ENCODE peak calls at places on chromosomes 6 and 20, in nine cellular contexts. T, Q, H, W, U, Y, D, Z and F are unnamed samples.

GRCh38 chr20:39271205-39271604 is 309.1 kb downstream of the DHX35 start:
- DNase-seq in T (peak), Q (peak), H (no peak), W (no peak), U (no peak), Y (no peak), D (no peak), Z (peak), F (no peak)

GRCh38 chr6:160221423-160221822 is 37.2 kb downstream of the SLC22A2 start:
- DNase-seq in T (no peak), Q (peak), H (no peak), W (no peak), U (no peak), Y (no peak), D (no peak), Z (peak), F (peak)

GRCh38 chr20:19969507-19970255 is 47.5 kb upstream of the NAA20 start:
- DNase-seq in T (no peak), Q (no peak), H (no peak), W (no peak), U (no peak), Y (no peak), D (no peak), Z (no peak), F (no peak)

GRCh38 chr6:169008641-169009040 is 245.0 kb downstream of the THBS2 start:
- DNase-seq in T (no peak), Q (peak), H (no peak), W (no peak), U (no peak), Y (no peak), D (no peak), Z (no peak), F (peak)

GRCh38 chr6:68572525-68572924 is 62.6 kb upstream of the ADGRB3 start:
- DNase-seq in T (no peak), Q (peak), H (no peak), W (no peak), U (no peak), Y (no peak), D (peak), Z (peak), F (peak)

GRCh38 chr6:36957773-36958271 is 3.3 kb downstream of the PI16 start:
- DNase-seq in T (peak), Q (no peak), H (no peak), W (no peak), U (peak), Y (peak), D (no peak), Z (no peak), F (no peak)

GRCh38 chr6:340991-341827 is 48.9 kb downstream of the DUSP22 start:
- DNase-seq in T (peak), Q (no peak), H (no peak), W (no peak), U (peak), Y (no peak), D (no peak), Z (no peak), F (peak)

GRCh38 chr6:147287869-147288271 is 83.7 kb downstream of the STXBP5 start:
- DNase-seq in T (no peak), Q (no peak), H (no peak), W (no peak), U (no peak), Y (peak), D (peak), Z (peak), F (peak)

GRCh38 chr20:59063358-59064213 is 21.0 kb upstream of the PRELID3B start:
- DNase-seq in T (peak), Q (no peak), H (no peak), W (peak), U (no peak), Y (no peak), D (peak), Z (peak), F (peak)

GRCh38 chr20:37901667-37902503 is 1.0 kb upstream of the VSTM2L start:
- DNase-seq in T (peak), Q (peak), H (peak), W (peak), U (no peak), Y (no peak), D (peak), Z (peak), F (peak)

GRCh38 chr20:37904008-37904675 is 1.2 kb downstream of the VSTM2L start:
- DNase-seq in T (no peak), Q (no peak), H (no peak), W (no peak), U (no peak), Y (no peak), D (no peak), Z (no peak), F (no peak)

GRCh38 chr20:37902504-37903313 is at the start of gene VSTM2L:
- DNase-seq in T (peak), Q (peak), H (peak), W (peak), U (no peak), Y (peak), D (peak), Z (peak), F (peak)

GRCh38 chr20:37904845-37905244 is 1.9 kb downstream of the VSTM2L start:
- DNase-seq in T (no peak), Q (no peak), H (no peak), W (no peak), U (no peak), Y (no peak), D (no peak), Z (no peak), F (no peak)

GRCh38 chr20:37903317-37904007 is 535 bp downstream of the VSTM2L start:
- DNase-seq in T (no peak), Q (peak), H (no peak), W (no peak), U (no peak), Y (no peak), D (no peak), Z (no peak), F (no peak)
- TF ChIP-seq CTCF in T (no peak), Q (peak), H (no peak), W (peak), U (no peak), Y (no peak), D (peak), Z (peak), F (no peak)

GRCh38 chr6:115896538-115897129 is 164.1 kb downstream of the FRK start:
- DNase-seq in T (no peak), Q (peak), H (no peak), W (no peak), U (no peak), Y (no peak), D (peak), Z (peak), F (peak)
- H3K4me3 ChIP-seq in T (no peak), Q (no peak), H (no peak), W (no peak), U (no peak), Y (no peak), D (no peak), Z (no peak), F (no peak)

GRCh38 chr6:26086214-26086613 is 1.0 kb upstream of the HFE start:
- DNase-seq in T (no peak), Q (no peak), H (no peak), W (no peak), U (no peak), Y (no peak), D (no peak), Z (no peak), F (no peak)

GRCh38 chr6:26092443-26092842 is 5.2 kb downstream of the HFE start:
- DNase-seq in T (no peak), Q (no peak), H (no peak), W (no peak), U (no peak), Y (no peak), D (no peak), Z (no peak), F (no peak)

GRCh38 chr6:26088344-26088743 is 1.1 kb downstream of the HFE start:
- DNase-seq in T (no peak), Q (no peak), H (no peak), W (no peak), U (no peak), Y (no peak), D (peak), Z (no peak), F (peak)

GRCh38 chr6:26089272-26089671 is 2.0 kb downstream of the HFE start:
- DNase-seq in T (no peak), Q (no peak), H (no peak), W (no peak), U (no peak), Y (no peak), D (no peak), Z (no peak), F (no peak)

DNA sequence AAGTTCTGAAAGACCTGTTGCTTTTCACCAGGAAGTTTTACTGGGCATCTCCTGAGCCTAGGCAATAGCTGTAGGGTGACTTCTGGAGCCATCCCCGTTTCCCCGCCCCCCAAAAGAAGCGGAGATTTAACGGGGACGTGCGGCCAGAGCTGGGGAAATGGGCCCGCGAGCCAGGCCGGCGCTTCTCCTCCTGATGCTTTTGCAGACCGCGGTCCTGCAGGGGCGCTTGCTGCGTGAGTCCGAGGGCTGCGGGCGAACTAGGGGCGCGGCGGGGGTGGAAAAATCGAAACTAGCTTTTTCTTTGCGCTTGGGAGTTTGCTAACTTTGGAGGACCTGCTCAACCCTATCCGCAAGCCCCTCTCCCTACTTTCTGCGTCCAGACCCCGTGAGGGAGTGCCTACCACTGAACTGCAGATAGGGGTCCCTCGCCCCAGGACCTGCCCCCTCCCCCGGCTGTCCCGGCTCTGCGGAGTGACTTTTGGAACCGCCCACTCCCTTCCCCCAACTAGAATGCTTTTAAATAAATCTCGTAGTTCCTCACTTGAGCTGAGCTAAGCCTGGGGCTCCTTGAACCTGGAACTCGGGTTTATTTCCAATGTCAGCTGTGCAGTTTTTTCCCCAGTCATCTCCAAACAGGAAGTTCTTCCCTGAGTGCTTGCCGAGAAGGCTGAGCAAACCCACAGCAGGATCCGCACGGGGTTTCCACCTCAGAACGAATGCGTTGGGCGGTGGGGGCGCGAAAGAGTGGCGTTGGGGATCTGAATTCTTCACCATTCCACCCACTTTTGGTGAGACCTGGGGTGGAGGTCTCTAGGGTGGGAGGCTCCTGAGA is at the start of gene HFE:
- DNase-seq in T (peak), Q (peak), H (peak), W (no peak), U (peak), Y (peak), D (peak), Z (peak), F (peak)
- TF ChIP-seq CTCF in T (no peak), Q (no peak), H (no peak), W (peak), U (no peak), Y (no peak), D (no peak), Z (no peak), F (no peak)

GRCh38 chr6:3825851-3826581 is 23.2 kb upstream of the FAM50B start:
- DNase-seq in T (peak), Q (no peak), H (peak), W (peak), U (peak), Y (peak), D (peak), Z (peak), F (peak)
- H3K4me3 ChIP-seq in T (no peak), Q (no peak), H (peak), W (no peak), U (peak), Y (no peak), D (peak), Z (no peak), F (peak)

GRCh38 chr20:62364911-62365736 is 2.0 kb downstream of the LAMA5 start:
- DNase-seq in T (peak), Q (no peak), H (peak), W (no peak), U (peak), Y (peak), D (no peak), Z (peak), F (no peak)

GRCh38 chr20:62363920-62364851 is 2.9 kb downstream of the LAMA5 start:
- DNase-seq in T (no peak), Q (peak), H (no peak), W (no peak), U (peak), Y (peak), D (no peak), Z (peak), F (no peak)

GRCh38 chr20:62361799-62362589 is 5.1 kb downstream of the LAMA5 start:
- DNase-seq in T (no peak), Q (peak), H (no peak), W (no peak), U (peak), Y (peak), D (no peak), Z (peak), F (no peak)

GRCh38 chr20:62362590-62362940 is 4.5 kb downstream of the LAMA5 start:
- DNase-seq in T (no peak), Q (no peak), H (no peak), W (no peak), U (no peak), Y (no peak), D (no peak), Z (peak), F (no peak)

GRCh38 chr20:62362991-62363919 is 3.9 kb downstream of the LAMA5 start:
- DNase-seq in T (no peak), Q (peak), H (no peak), W (no peak), U (peak), Y (peak), D (no peak), Z (peak), F (no peak)
- TF ChIP-seq CTCF in T (no peak), Q (no peak), H (no peak), W (no peak), U (peak), Y (no peak), D (peak), Z (peak), F (no peak)

GRCh38 chr20:44771172-44771535 is 25.5 kb downstream of the KCNK15 start:
- DNase-seq in T (no peak), Q (no peak), H (no peak), W (no peak), U (no peak), Y (no peak), D (no peak), Z (no peak), F (no peak)

GRCh38 chr20:44772636-44773035 is 27.0 kb downstream of the KCNK15 start:
- DNase-seq in T (no peak), Q (no peak), H (no peak), W (no peak), U (no peak), Y (no peak), D (no peak), Z (no peak), F (no peak)

GRCh38 chr20:44770480-44771171 is 25.0 kb downstream of the KCNK15 start:
- DNase-seq in T (no peak), Q (no peak), H (no peak), W (no peak), U (no peak), Y (no peak), D (no peak), Z (no peak), F (no peak)

GRCh38 chr20:44776977-44777376 is 31.3 kb downstream of the KCNK15 start:
- DNase-seq in T (no peak), Q (peak), H (no peak), W (no peak), U (no peak), Y (no peak), D (peak), Z (peak), F (peak)

GRCh38 chr20:44773070-44773829 is 27.6 kb downstream of the KCNK15 start:
- DNase-seq in T (no peak), Q (no peak), H (no peak), W (no peak), U (no peak), Y (no peak), D (no peak), Z (no peak), F (no peak)
- H3K4me3 ChIP-seq in T (no peak), Q (no peak), H (no peak), W (no peak), U (no peak), Y (no peak), D (no peak), Z (no peak), F (no peak)

GRCh38 chr6:156279306-156279969 is 497.7 kb upstream of the ARID1B start:
- DNase-seq in T (peak), Q (no peak), H (no peak), W (no peak), U (no peak), Y (no peak), D (no peak), Z (no peak), F (no peak)

GRCh38 chr6:156280131-156280530 is 497.0 kb upstream of the ARID1B start:
- DNase-seq in T (no peak), Q (no peak), H (no peak), W (no peak), U (no peak), Y (no peak), D (no peak), Z (no peak), F (no peak)

GRCh38 chr6:156282087-156282486 is 495.1 kb upstream of the ARID1B start:
- DNase-seq in T (no peak), Q (no peak), H (no peak), W (no peak), U (no peak), Y (no peak), D (no peak), Z (no peak), F (no peak)

DNA sequence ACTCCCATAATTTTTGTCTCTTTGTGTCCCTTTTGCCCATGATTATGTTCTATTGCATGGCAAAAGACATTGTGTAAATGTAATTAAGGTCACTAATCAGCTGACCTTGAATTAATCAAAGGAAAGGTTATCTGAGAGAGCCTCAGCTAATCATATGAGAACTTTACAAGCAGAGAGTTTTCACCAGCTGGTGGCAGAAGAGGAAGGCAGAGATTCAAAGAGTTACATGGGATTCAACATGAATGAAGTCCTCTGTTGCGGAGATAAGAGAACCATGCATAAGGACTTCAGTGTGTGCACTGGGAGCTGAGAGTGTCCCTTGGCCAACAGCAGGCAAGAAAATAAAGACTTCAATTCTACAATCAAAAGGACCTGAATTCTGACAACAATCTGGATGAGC is 494.1 kb upstream of the ARID1B start:
- DNase-seq in T (no peak), Q (no peak), H (no peak), W (no peak), U (no peak), Y (no peak), D (no peak), Z (no peak), F (no peak)
- TF ChIP-seq CTCF in T (no peak), Q (no peak), H (no peak), W (no peak), U (no peak), Y (no peak), D (no peak), Z (peak), F (no peak)

GRCh38 chr6:45813943-45814342 is 201.7 kb downstream of the CLIC5 start:
- DNase-seq in T (no peak), Q (no peak), H (no peak), W (no peak), U (no peak), Y (no peak), D (no peak), Z (no peak), F (no peak)
- H3K4me3 ChIP-seq in T (no peak), Q (no peak), H (no peak), W (no peak), U (no peak), Y (no peak), D (no peak), Z (no peak), F (no peak)